ENCODE peak calls at places on chromosomes 1 and 21, in four cellular contexts. F is OCI-LY7, M is neural progenitor cell, X is hepatocyte. E is an unnamed sample.

GRCh38 chr1:93446837-93447451 is 974 bp upstream of the FNBP1L start:
- DNase-seq in X (peak), F (no peak), M (no peak), E (peak)

GRCh38 chr1:7535016-7535415 is 236.1 kb upstream of the VAMP3 start:
- DNase-seq in F (no peak), X (no peak), M (no peak), E (no peak)

GRCh38 chr1:154221815-154222081 is 993 bp downstream of the UBAP2L start:
- DNase-seq in M (no peak), F (peak), X (peak), E (peak)

GRCh38 chr1:94522304-94522703 is 19.3 kb downstream of the F3 start:
- DNase-seq in F (peak), M (peak), X (peak), E (peak)

GRCh38 chr1:82013702-82014101 is 213.0 kb downstream of the ADGRL2 start:
- DNase-seq in M (no peak), X (no peak), F (no peak), E (no peak)

GRCh38 chr1:24737368-24738117 is 7.7 kb upstream of the CLIC4 start:
- DNase-seq in F (no peak), M (no peak), X (no peak), E (no peak)

GRCh38 chr1:69511426-69512192 is 56.1 kb upstream of the LRRC7 start:
- DNase-seq in X (no peak), F (no peak), M (no peak), E (peak)

GRCh38 chr1:41558761-41559171 is 74.3 kb upstream of the EDN2 start:
- DNase-seq in M (no peak), X (no peak), F (no peak), E (no peak)

GRCh38 chr1:180793451-180793850 is 119.2 kb upstream of the KIAA1614 start:
- DNase-seq in M (no peak), F (no peak), X (no peak), E (no peak)

GRCh38 chr1:3630161-3630611 is 5.4 kb downstream of the TPRG1L start:
- DNase-seq in M (no peak), F (no peak), X (no peak), E (no peak)

GRCh38 chr21:43308101-43308500 is 118.8 kb downstream of the SIK1 start:
- DNase-seq in M (no peak), F (no peak), X (no peak), E (no peak)

GRCh38 chr1:233490488-233490887 is 123.4 kb upstream of the KCNK1 start:
- DNase-seq in F (no peak), X (no peak), M (no peak), E (no peak)

GRCh38 chr1:109739738-109740614 is 862 bp downstream of the GSTM3 start:
- DNase-seq in M (peak), X (peak), F (no peak), E (peak)

GRCh38 chr1:228101994-228102790 is 933 bp downstream of the C1orf35 start:
- DNase-seq in F (peak), M (peak), X (peak), E (peak)

GRCh38 chr1:179478370-179478769 is 97.4 kb downstream of the NPHS2 start:
- DNase-seq in F (no peak), M (no peak), X (no peak), E (no peak)

GRCh38 chr1:17759114-17759513 is 4.0 kb downstream of the ACTL8 start:
- DNase-seq in F (peak), X (no peak), M (no peak), E (no peak)

GRCh38 chr1:225410036-225410435 is 17.8 kb downstream of the LBR start:
- DNase-seq in X (no peak), F (no peak), M (no peak), E (no peak)

GRCh38 chr1:74812180-74812541 is 79.2 kb downstream of the TYW3 start:
- DNase-seq in X (no peak), F (no peak), M (no peak), E (no peak)

GRCh38 chr1:41382531-41383090 is 21.4 kb downstream of the FOXO6 start:
- DNase-seq in X (peak), M (peak), F (no peak), E (peak)

GRCh38 chr1:172146149-172146850 is 274.2 kb upstream of the C1orf105 start:
- DNase-seq in F (no peak), M (no peak), X (no peak), E (peak)

GRCh38 chr21:35223480-35224156 is 174.5 kb upstream of the RUNX1 start:
- DNase-seq in F (no peak), X (no peak), M (no peak), E (no peak)

GRCh38 chr1:46133181-46133658 is 791 bp upstream of the PIK3R3 start:
- DNase-seq in X (no peak), F (peak), M (no peak), E (no peak)

GRCh38 chr1:14970115-14970798 is 183.3 kb upstream of the TMEM51 start:
- DNase-seq in F (peak), X (peak), M (peak), E (peak)
- TF ChIP-seq EZH2phosphoT487 in F (no peak), X (no peak), M (no peak), E (no peak)

GRCh38 chr1:204754821-204755220 is 69.3 kb upstream of the LRRN2 start:
- DNase-seq in M (no peak), X (no peak), F (no peak), E (no peak)
- H3K4me2 ChIP-seq in M (no peak), X (no peak), F (no peak), E (no peak)

GRCh38 chr1:175842545-175842944 is 99.2 kb upstream of the TNR start:
- DNase-seq in F (no peak), X (no peak), M (no peak), E (no peak)
- H2AFZ ChIP-seq in F (no peak), X (no peak), M (no peak), E (no peak)

GRCh38 chr1:204742676-204743075 is 57.1 kb upstream of the LRRN2 start:
- DNase-seq in M (no peak), F (no peak), X (no peak), E (no peak)

GRCh38 chr1:204741440-204741839 is 55.9 kb upstream of the LRRN2 start:
- DNase-seq in F (no peak), M (no peak), X (no peak), E (no peak)

GRCh38 chr1:204746838-204747442 is 61.4 kb upstream of the LRRN2 start:
- DNase-seq in M (peak), X (peak), F (peak), E (peak)

GRCh38 chr1:204740354-204740753 is 54.8 kb upstream of the LRRN2 start:
- DNase-seq in M (no peak), F (no peak), X (no peak), E (no peak)

GRCh38 chr1:204744102-204744501 is 58.6 kb upstream of the LRRN2 start:
- DNase-seq in F (no peak), X (no peak), M (no peak), E (no peak)
- TF ChIP-seq EZH2phosphoT487 in F (no peak), X (no peak), M (no peak), E (no peak)

GRCh38 chr1:6419397-6419802 is 319 bp downstream of the HES2 start:
- DNase-seq in F (no peak), M (peak), X (peak), E (peak)
- H3K4me2 ChIP-seq in F (no peak), M (peak), X (peak), E (peak)

GRCh38 chr1:76993036-76993435 is 125.8 kb downstream of the ST6GALNAC5 start:
- DNase-seq in M (no peak), F (no peak), X (no peak), E (no peak)

GRCh38 chr1:76989976-76990375 is 122.7 kb downstream of the ST6GALNAC5 start:
- DNase-seq in X (no peak), M (no peak), F (no peak), E (no peak)
- H2AFZ ChIP-seq in X (no peak), M (no peak), F (no peak), E (no peak)